ENCODE peak calls at places on chromosomes 12 and 14, in four cellular contexts. J, U, L and R are unnamed samples.

GRCh38 chr12:93380480-93381121 is 2.9 kb downstream of the NUDT4 start:
- DNase-seq in J (no peak), U (no peak), L (no peak), R (no peak)

GRCh38 chr14:52266179-52266578 is 1.3 kb upstream of the PTGDR start:
- DNase-seq in U (no peak), L (no peak), J (no peak), R (peak)

GRCh38 chr14:75648066-75648838 is 12.4 kb downstream of the ERG28 start:
- DNase-seq in J (no peak), U (no peak), L (no peak), R (no peak)

GRCh38 chr12:86658303-86658702 is 402.1 kb upstream of the MGAT4C start:
- DNase-seq in J (no peak), L (no peak), U (no peak), R (no peak)

GRCh38 chr12:107404981-107405380 is 280.6 kb upstream of the PWP1 start:
- DNase-seq in U (no peak), J (no peak), L (no peak), R (no peak)

GRCh38 chr12:3135522-3136461 is 58.6 kb downstream of the TSPAN9 start:
- DNase-seq in U (no peak), J (no peak), L (peak), R (no peak)

GRCh38 chr14:56310643-56311042 is 192.4 kb downstream of the PELI2 start:
- DNase-seq in J (no peak), L (no peak), U (no peak), R (no peak)

GRCh38 chr12:119328111-119328510 is 6.4 kb upstream of the CCDC60 start:
- DNase-seq in L (no peak), J (no peak), U (no peak), R (no peak)

GRCh38 chr12:47236109-47236714 is 156.5 kb upstream of the AMIGO2 start:
- DNase-seq in L (no peak), J (no peak), U (no peak), R (no peak)

GRCh38 chr12:119710374-119710773 is 42.4 kb downstream of the PRKAB1 start:
- DNase-seq in U (no peak), J (no peak), L (no peak), R (no peak)

GRCh38 chr14:20469890-20470858 is 968 bp downstream of the PNP start:
- DNase-seq in U (peak), L (peak), J (peak), R (peak)

GRCh38 chr14:104462651-104463630 is 116.6 kb upstream of the C14orf180 start:
- DNase-seq in J (no peak), L (no peak), U (no peak), R (no peak)